ENCODE peak calls at places on chromosomes 11 and 22, in eight cellular contexts. V is HTR-8/SVneo; J is HT-29; R is stimulated activated CD4-positive, alpha-beta T cell treated with anti-CD3 and anti-CD28 coated beads, Interleukin-1b, Interleukin-23, amount 100 ng/mL, for 1 hour; F is activated gamma-delta T cell; P is naive thymus-derived CD8-positive, alpha-beta T cell; G is mesothelial cell of epicardium; T is nucleus accumbens. E is an unnamed sample.

GRCh38 chr11:101442171-101442570 is 141.6 kb downstream of the TRPC6 start:
- DNase-seq in T (no peak), P (no peak), V (peak), F (no peak), J (no peak), R (no peak), G (no peak), E (peak)

GRCh38 chr11:65776196-65776595 is 4.6 kb downstream of the AP5B1 start:
- DNase-seq in G (peak), F (no peak), J (no peak), R (no peak), P (no peak), T (no peak), V (no peak), E (no peak)

GRCh38 chr22:43777204-43777671 is 34.9 kb downstream of the EFCAB6 start:
- DNase-seq in F (no peak), J (no peak), G (no peak), R (no peak), P (no peak), T (no peak), V (peak), E (peak)

GRCh38 chr11:20443596-20443995 is 56.1 kb downstream of the PRMT3 start:
- DNase-seq in V (peak), P (no peak), G (no peak), J (peak), T (no peak), R (no peak), F (no peak), E (no peak)

GRCh38 chr11:117870176-117870952 is 6.1 kb downstream of the FXYD6 start:
- DNase-seq in F (no peak), V (no peak), P (no peak), R (no peak), T (peak), G (no peak), J (no peak), E (no peak)

GRCh38 chr11:12110201-12110713 is at the start of gene MICAL2:
- DNase-seq in V (peak), G (peak), P (peak), R (peak), T (peak), F (peak), J (peak), E (no peak)

GRCh38 chr22:41908409-41909289 is 6.2 kb downstream of the SHISA8 start:
- DNase-seq in F (no peak), T (no peak), P (no peak), R (no peak), J (no peak), V (no peak), G (no peak), E (no peak)

GRCh38 chr11:119175493-119176077 is 7.1 kb downstream of the NLRX1 start:
- DNase-seq in V (peak), F (no peak), R (no peak), T (no peak), G (no peak), P (no peak), J (peak), E (no peak)

GRCh38 chr11:105054723-105055492 is 9.8 kb upstream of the CARD16 start:
- DNase-seq in T (no peak), R (no peak), J (no peak), V (no peak), P (no peak), G (no peak), F (no peak), E (no peak)

GRCh38 chr11:45857834-45858492 is 10.7 kb downstream of the CRY2 start:
- DNase-seq in G (no peak), R (no peak), P (no peak), F (no peak), V (no peak), T (no peak), J (no peak), E (peak)

GRCh38 chr11:131204984-131205383 is 165.4 kb upstream of the NTM start:
- DNase-seq in R (no peak), V (no peak), F (no peak), G (no peak), J (no peak), T (no peak), P (no peak), E (no peak)

GRCh38 chr11:57597971-57598830 is 716 bp downstream of the SERPING1 start:
- DNase-seq in V (no peak), T (peak), F (no peak), G (peak), P (no peak), R (no peak), J (no peak), E (no peak)

GRCh38 chr22:22433770-22434169 is 74.8 kb downstream of the ZNF280B start:
- DNase-seq in R (no peak), J (no peak), P (no peak), V (no peak), G (no peak), T (no peak), F (no peak), E (no peak)

GRCh38 chr22:19871845-19872778 is 17.4 kb upstream of the GNB1L start:
- DNase-seq in G (no peak), V (no peak), T (no peak), R (no peak), P (no peak), F (no peak), J (no peak), E (no peak)

GRCh38 chr11:2816941-2817421 is 68.6 kb downstream of the CDKN1C start:
- DNase-seq in R (no peak), T (no peak), P (no peak), G (no peak), V (no peak), F (no peak), J (no peak), E (peak)

E was measured in BJ.